ENCODE peak calls at places on chromosomes 12 and 14, in four cellular contexts. One of them, this sample, is unnamed.

GRCh38 chr12:29743801-29744200 is 39.9 kb downstream of the TMTC1 start:
- DNase-seq in GM12878: no peak
- DNase-seq in H1: no peak
- DNase-seq in K562: no peak
- DNase-seq in this sample: no peak

GRCh38 chr12:58413794-58414193 is 472.4 kb downstream of the ATP23 start:
- DNase-seq in GM12878: no peak
- DNase-seq in H1: no peak
- DNase-seq in K562: no peak
- DNase-seq in this sample: no peak

GRCh38 chr12:45655186-45655585 is 74.3 kb upstream of the ARID2 start:
- DNase-seq in GM12878: no peak
- DNase-seq in H1: no peak
- DNase-seq in K562: no peak
- DNase-seq in this sample: peak

GRCh38 chr12:101698782-101699347 is 1.4 kb downstream of the CHPT1 start:
- DNase-seq in GM12878: no peak
- DNase-seq in H1: no peak
- DNase-seq in K562: no peak
- DNase-seq in this sample: no peak

GRCh38 chr12:67811437-67812361 is 163.2 kb downstream of the DYRK2 start:
- DNase-seq in GM12878: no peak
- DNase-seq in H1: no peak
- DNase-seq in K562: no peak
- DNase-seq in this sample: no peak

GRCh38 chr12:33724867-33725266 is 285.2 kb upstream of the SYT10 start:
- DNase-seq in GM12878: no peak
- DNase-seq in H1: no peak
- DNase-seq in K562: no peak
- DNase-seq in this sample: no peak

GRCh38 chr14:55689971-55690871 is 110.2 kb downstream of the KTN1 start:
- DNase-seq in GM12878: no peak
- DNase-seq in H1: no peak
- DNase-seq in K562: no peak
- DNase-seq in this sample: no peak

GRCh38 chr12:68423175-68423574 is 91.0 kb upstream of the MDM1 start:
- DNase-seq in GM12878: no peak
- DNase-seq in H1: no peak
- DNase-seq in K562: no peak
- DNase-seq in this sample: no peak

GRCh38 chr14:69346710-69347109 is 51.4 kb downstream of the ERH start:
- DNase-seq in GM12878: no peak
- DNase-seq in H1: peak
- DNase-seq in K562: peak
- DNase-seq in this sample: no peak

GRCh38 chr14:51939727-51940126 is 49.6 kb upstream of the RTRAF start:
- DNase-seq in GM12878: peak
- DNase-seq in H1: no peak
- DNase-seq in K562: no peak
- DNase-seq in this sample: no peak

GRCh38 chr14:99651953-99652746 is 7.2 kb downstream of the HHIPL1 start:
- DNase-seq in GM12878: no peak
- DNase-seq in H1: no peak
- DNase-seq in K562: no peak
- DNase-seq in this sample: no peak

GRCh38 chr12:57874166-57875108 is 27.9 kb upstream of the CTDSP2 start:
- DNase-seq in GM12878: no peak
- DNase-seq in H1: no peak
- DNase-seq in K562: no peak
- DNase-seq in this sample: no peak

GRCh38 chr12:115866909-115867525 is 410.5 kb downstream of the MED13L start:
- DNase-seq in GM12878: no peak
- DNase-seq in H1: no peak
- DNase-seq in K562: no peak
- DNase-seq in this sample: peak

GRCh38 chr14:56720703-56721426 is 89.4 kb downstream of the OTX2 start:
- DNase-seq in GM12878: no peak
- DNase-seq in H1: no peak
- DNase-seq in K562: no peak
- DNase-seq in this sample: no peak

GRCh38 chr14:51449666-51450061 is 202.0 kb upstream of the FRMD6 start:
- DNase-seq in GM12878: no peak
- DNase-seq in H1: no peak
- DNase-seq in K562: no peak
- DNase-seq in this sample: no peak

GRCh38 chr12:128052341-128052740 is 214.6 kb upstream of the TMEM132C start:
- DNase-seq in GM12878: no peak
- DNase-seq in H1: no peak
- DNase-seq in K562: no peak
- DNase-seq in this sample: no peak

GRCh38 chr14:82055511-82055910 is 521.9 kb upstream of the SEL1L start:
- DNase-seq in GM12878: no peak
- DNase-seq in H1: no peak
- DNase-seq in K562: no peak
- DNase-seq in this sample: no peak

GRCh38 chr12:38771871-38772270 is 133.5 kb downstream of the CPNE8 start:
- DNase-seq in GM12878: peak
- DNase-seq in H1: no peak
- DNase-seq in K562: no peak
- DNase-seq in this sample: no peak

GRCh38 chr14:52790011-52790755 is 1.2 kb downstream of the GNPNAT1 start:
- DNase-seq in GM12878: no peak
- DNase-seq in H1: no peak
- DNase-seq in K562: no peak
- DNase-seq in this sample: no peak

GRCh38 chr14:44945264-44945663 is 16.5 kb downstream of the KLHL28 start:
- DNase-seq in GM12878: no peak
- DNase-seq in H1: no peak
- DNase-seq in K562: no peak
- DNase-seq in this sample: no peak

GRCh38 chr12:130097798-130098255 is 64.4 kb upstream of the FZD10 start:
- DNase-seq in GM12878: no peak
- DNase-seq in H1: no peak
- DNase-seq in K562: no peak
- DNase-seq in this sample: no peak

GRCh38 chr14:23430016-23430732 is 5.3 kb downstream of the MYH7 start:
- DNase-seq in GM12878: no peak
- DNase-seq in H1: no peak
- DNase-seq in K562: no peak
- DNase-seq in this sample: no peak

GRCh38 chr14:106831322-106831720 is 1304.9 kb downstream of the TMEM121 start:
- DNase-seq in GM12878: no peak
- DNase-seq in H1: peak
- DNase-seq in K562: no peak
- DNase-seq in this sample: peak

GRCh38 chr14:75562048-75562447 is 16.4 kb upstream of the FLVCR2 start:
- DNase-seq in GM12878: no peak
- DNase-seq in H1: no peak
- DNase-seq in K562: no peak
- DNase-seq in this sample: no peak

GRCh38 chr12:5459051-5459782 is 27.3 kb downstream of the NTF3 start:
- DNase-seq in GM12878: no peak
- DNase-seq in H1: no peak
- DNase-seq in K562: no peak
- DNase-seq in this sample: no peak

GRCh38 chr12:105942316-105942715 is 196.4 kb downstream of the NUAK1 start:
- DNase-seq in GM12878: no peak
- DNase-seq in H1: no peak
- DNase-seq in K562: no peak
- DNase-seq in this sample: no peak

GRCh38 chr12:27552886-27553560 is 29.0 kb downstream of the PPFIBP1 start:
- DNase-seq in GM12878: no peak
- DNase-seq in H1: no peak
- DNase-seq in K562: no peak
- DNase-seq in this sample: peak

GRCh38 chr14:57848786-57849185 is 17.1 kb downstream of the SLC35F4 start:
- DNase-seq in GM12878: no peak
- DNase-seq in H1: no peak
- DNase-seq in K562: no peak
- DNase-seq in this sample: no peak

GRCh38 chr12:71011261-71011660 is 90.7 kb upstream of the PTPRR start:
- DNase-seq in GM12878: no peak
- DNase-seq in H1: no peak
- DNase-seq in K562: no peak
- DNase-seq in this sample: no peak

GRCh38 chr12:111221296-111222026 is 147.4 kb downstream of the PHETA1 start:
- DNase-seq in GM12878: no peak
- DNase-seq in H1: no peak
- DNase-seq in K562: no peak
- DNase-seq in this sample: no peak

GRCh38 chr14:72061718-72062117 is 129.5 kb downstream of the RGS6 start:
- DNase-seq in GM12878: no peak
- DNase-seq in H1: no peak
- DNase-seq in K562: no peak
- DNase-seq in this sample: no peak

GRCh38 chr12:82896979-82897378 is 210.3 kb downstream of the TMTC2 start:
- DNase-seq in GM12878: no peak
- DNase-seq in H1: no peak
- DNase-seq in K562: no peak
- DNase-seq in this sample: no peak

DNA sequence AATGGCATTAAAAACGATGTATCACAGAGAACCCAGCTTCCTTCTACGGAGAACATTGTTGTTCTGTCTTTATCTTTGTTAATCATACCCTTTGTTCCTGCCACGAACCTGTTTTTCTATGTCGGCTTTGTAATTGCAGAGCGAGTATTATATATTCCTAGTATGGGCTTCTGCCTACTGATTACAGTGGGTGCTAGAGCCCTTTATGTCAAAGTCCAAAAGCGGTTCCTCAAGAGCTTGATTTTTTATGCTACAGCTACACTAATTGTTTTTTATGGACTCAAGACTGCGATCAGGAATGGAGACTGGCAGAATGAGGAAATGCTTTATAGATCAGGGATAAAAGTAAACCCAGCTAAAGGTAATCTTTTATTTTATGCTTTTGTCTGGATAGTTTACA is 209.6 kb downstream of the TMTC2 start:
- DNase-seq in GM12878: no peak
- DNase-seq in H1: no peak
- DNase-seq in K562: no peak
- DNase-seq in this sample: no peak
- TF ChIP-seq CBX5 in GM12878: no peak
- TF ChIP-seq CBX5 in H1: no peak
- TF ChIP-seq CBX5 in K562: no peak
- TF ChIP-seq CBX5 in this sample: no peak

GRCh38 chr14:94391284-94391914 is 3.0 kb upstream of the SERPINA1 start:
- DNase-seq in GM12878: no peak
- DNase-seq in H1: no peak
- DNase-seq in K562: no peak
- DNase-seq in this sample: no peak

GRCh38 chr14:94392510-94392935 is 4.1 kb upstream of the SERPINA1 start:
- DNase-seq in GM12878: peak
- DNase-seq in H1: no peak
- DNase-seq in K562: no peak
- DNase-seq in this sample: peak

GRCh38 chr14:94388896-94389469 is 581 bp upstream of the SERPINA1 start:
- DNase-seq in GM12878: no peak
- DNase-seq in H1: no peak
- DNase-seq in K562: no peak
- DNase-seq in this sample: no peak

GRCh38 chr14:94389731-94390371 is 1.4 kb upstream of the SERPINA1 start:
- DNase-seq in GM12878: no peak
- DNase-seq in H1: no peak
- DNase-seq in K562: no peak
- DNase-seq in this sample: no peak

GRCh38 chr14:94390372-94391086 is 2.1 kb upstream of the SERPINA1 start:
- DNase-seq in GM12878: no peak
- DNase-seq in H1: no peak
- DNase-seq in K562: no peak
- DNase-seq in this sample: no peak
- TF ChIP-seq CBX5 in GM12878: no peak
- TF ChIP-seq CBX5 in H1: no peak
- TF ChIP-seq CBX5 in K562: no peak
- TF ChIP-seq CBX5 in this sample: no peak

DNA sequence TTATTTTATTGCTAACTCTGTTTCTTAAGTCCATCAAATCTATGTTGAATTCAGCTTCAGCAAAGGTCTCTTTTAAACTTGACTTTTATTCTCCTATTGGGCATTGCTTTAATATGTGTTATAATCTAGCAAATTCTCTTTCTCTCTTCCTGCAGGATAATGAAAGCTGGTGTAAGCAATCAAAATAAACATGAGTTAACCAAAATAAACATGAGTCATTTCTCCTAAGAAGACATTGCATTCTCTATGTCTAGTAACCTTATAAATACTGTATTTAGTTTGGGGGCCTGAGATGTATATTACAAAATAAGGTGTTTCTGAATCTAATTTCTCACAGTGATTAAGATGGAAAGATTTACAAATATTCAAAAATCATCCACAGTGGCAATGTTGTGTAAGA is 739.1 kb upstream of the ATXN7L3B start:
- DNase-seq in GM12878: no peak
- DNase-seq in H1: no peak
- DNase-seq in K562: no peak
- DNase-seq in this sample: no peak
- TF ChIP-seq CBX5 in GM12878: no peak
- TF ChIP-seq CBX5 in H1: no peak
- TF ChIP-seq CBX5 in K562: no peak
- TF ChIP-seq CBX5 in this sample: no peak

GRCh38 chr12:18259906-18260682 is 1.2 kb upstream of the PIK3C2G start:
- DNase-seq in GM12878: no peak
- DNase-seq in H1: no peak
- DNase-seq in K562: no peak
- DNase-seq in this sample: no peak
- TF ChIP-seq CBX5 in GM12878: no peak
- TF ChIP-seq CBX5 in H1: no peak
- TF ChIP-seq CBX5 in K562: no peak
- TF ChIP-seq CBX5 in this sample: no peak

DNA sequence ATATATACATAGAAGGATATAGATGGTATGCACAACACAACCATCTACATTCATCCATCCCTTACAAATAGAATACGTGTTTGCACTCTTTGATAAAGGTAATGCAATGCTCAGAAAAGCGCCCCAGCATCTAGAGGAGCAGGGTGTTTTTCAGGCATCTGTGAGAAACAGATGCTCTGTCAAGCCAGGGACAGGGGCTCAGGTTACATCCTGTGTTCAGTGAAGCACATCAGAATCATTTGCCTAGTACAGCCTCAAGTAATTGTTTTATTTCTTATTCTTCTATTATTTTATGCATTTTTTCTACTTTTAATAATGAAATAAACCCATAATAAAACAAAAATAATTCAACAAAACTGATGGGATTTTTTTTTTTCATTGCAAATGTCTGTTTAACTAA is 50.5 kb upstream of the HIF1A start:
- DNase-seq in GM12878: no peak
- DNase-seq in H1: no peak
- DNase-seq in K562: no peak
- DNase-seq in this sample: no peak
- TF ChIP-seq CBX5 in GM12878: no peak
- TF ChIP-seq CBX5 in H1: no peak
- TF ChIP-seq CBX5 in K562: no peak
- TF ChIP-seq CBX5 in this sample: no peak